ENCODE peak calls at places on chromosome 18, in five cellular contexts. X, C, Y, K and E are unnamed samples.

GRCh38 chr18:75797046-75797445 is 369.5 kb upstream of the SMIM21 start:
- DNase-seq in X (no peak), C (no peak), Y (no peak), K (no peak), E (no peak)

GRCh38 chr18:76354348-76354747 is 140.7 kb downstream of the ZNF516 start:
- DNase-seq in X (no peak), C (peak; percentile 67), Y (no peak), K (no peak), E (no peak)

GRCh38 chr18:5543854-5544389 is at the start of gene EPB41L3:
- DNase-seq in X (no peak), C (no peak), Y (no peak), K (peak; percentile 26), E (no peak)

GRCh38 chr18:57833441-57834101 is 30.5 kb upstream of the ATP8B1 start:
- DNase-seq in X (no peak), C (no peak), Y (no peak), K (no peak), E (no peak)

GRCh38 chr18:63564576-63564975 is 22.4 kb downstream of the SERPINB12 start:
- DNase-seq in X (no peak), C (no peak), Y (no peak), K (no peak), E (no peak)

GRCh38 chr18:72458256-72458655 is 85.9 kb downstream of the CBLN2 start:
- DNase-seq in X (no peak), C (no peak), Y (no peak), K (no peak), E (no peak)

GRCh38 chr18:59814872-59815271 is 84.9 kb upstream of the PMAIP1 start:
- DNase-seq in X (no peak), C (no peak), Y (no peak), K (no peak), E (no peak)

GRCh38 chr18:49273201-49273880 is 187.1 kb downstream of the DYM start:
- DNase-seq in X (no peak), C (no peak), Y (no peak), K (no peak), E (no peak)

GRCh38 chr18:59148192-59148591 is 8.5 kb downstream of the SEC11C start:
- DNase-seq in X (no peak), C (no peak), Y (peak; percentile 30), K (no peak), E (no peak)

GRCh38 chr18:54950221-54950620 is 9.0 kb downstream of the CCDC68 start:
- DNase-seq in X (peak; percentile 26), C (no peak), Y (peak; percentile 45), K (no peak), E (no peak)

GRCh38 chr18:21833619-21834300 is 93.2 kb downstream of the MIB1 start:
- DNase-seq in X (no peak), C (no peak), Y (no peak), K (no peak), E (no peak)

GRCh38 chr18:28715206-28715605 is 538.3 kb upstream of the CDH2 start:
- DNase-seq in X (no peak), C (no peak), Y (no peak), K (no peak), E (no peak)

GRCh38 chr18:33113421-33113820 is 327.1 kb downstream of the CCDC178 start:
- DNase-seq in X (no peak), C (no peak), Y (no peak), K (no peak), E (no peak)

GRCh38 chr18:33107511-33107910 is 333.0 kb downstream of the CCDC178 start:
- DNase-seq in X (no peak), C (no peak), Y (no peak), K (no peak), E (no peak)
- H3K4me1 ChIP-seq in X (no peaks in the 10 kb centered on the region), C (no peaks in the 10 kb centered on the region), Y (no peaks in the 10 kb centered on the region), K (no peaks in the 10 kb centered on the region), E (no peaks in the 10 kb centered on the region)

GRCh38 chr18:36309436-36310391 is 12.2 kb downstream of the FHOD3 start:
- DNase-seq in X (peak; percentile 82), C (peak; percentile 83), Y (no peak), K (no peak), E (peak; percentile 77)

GRCh38 chr18:36305375-36305774 is 7.9 kb downstream of the FHOD3 start:
- DNase-seq in X (no peak), C (peak; percentile 25), Y (no peak), K (no peak), E (no peak)

GRCh38 chr18:36307513-36307912 is 10.0 kb downstream of the FHOD3 start:
- DNase-seq in X (no peak), C (peak; percentile 27), Y (no peak), K (no peak), E (no peak)

GRCh38 chr18:36311026-36311570 is 13.6 kb downstream of the FHOD3 start:
- DNase-seq in X (no peak), C (peak; percentile 71), Y (no peak), K (no peak), E (no peak)

DNA sequence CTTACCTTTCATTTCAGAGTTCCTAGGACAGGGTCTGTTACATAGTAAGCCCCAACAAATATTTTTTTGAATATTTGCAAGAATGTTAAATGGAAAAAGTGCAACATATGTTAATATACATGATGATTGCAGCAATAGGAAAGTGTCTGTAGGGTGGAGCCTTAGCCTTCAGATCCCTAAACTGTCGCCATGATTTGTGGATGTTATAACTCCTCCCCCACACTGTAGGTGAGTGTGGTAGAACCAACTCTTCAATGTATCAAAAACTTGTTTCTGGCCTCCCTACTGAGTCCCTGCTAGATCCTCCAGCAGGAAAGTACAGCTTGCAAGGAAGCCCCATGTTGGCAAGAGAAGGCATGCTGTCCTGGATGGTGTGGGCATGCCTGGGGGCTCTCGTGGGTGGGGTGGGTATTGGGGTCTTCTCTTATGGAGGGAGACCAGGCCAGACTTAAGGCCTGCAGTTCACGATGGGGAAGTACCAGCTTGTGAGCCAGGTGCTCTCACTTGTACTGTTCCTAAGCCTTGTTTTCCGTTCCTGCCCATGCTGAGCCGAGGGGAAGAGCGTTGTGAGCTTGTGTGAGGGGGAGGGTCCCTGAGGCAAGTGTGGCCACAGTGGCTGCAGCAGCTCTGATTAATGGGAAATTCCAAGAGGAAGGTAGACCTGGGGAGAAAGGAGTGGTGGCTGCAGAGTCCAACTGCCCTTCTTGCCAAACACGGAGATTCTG is 11.4 kb downstream of the FHOD3 start:
- DNase-seq in X (no peak), C (peak; percentile 11), Y (no peak), K (no peak), E (no peak)
- H3K27ac ChIP-seq in X (peak overlapping the region; percentile 73), C (no peak overlapping the region), Y (no peak overlapping the region), K (no peak overlapping the region), E (peak overlapping the region; percentile 85)

DNA sequence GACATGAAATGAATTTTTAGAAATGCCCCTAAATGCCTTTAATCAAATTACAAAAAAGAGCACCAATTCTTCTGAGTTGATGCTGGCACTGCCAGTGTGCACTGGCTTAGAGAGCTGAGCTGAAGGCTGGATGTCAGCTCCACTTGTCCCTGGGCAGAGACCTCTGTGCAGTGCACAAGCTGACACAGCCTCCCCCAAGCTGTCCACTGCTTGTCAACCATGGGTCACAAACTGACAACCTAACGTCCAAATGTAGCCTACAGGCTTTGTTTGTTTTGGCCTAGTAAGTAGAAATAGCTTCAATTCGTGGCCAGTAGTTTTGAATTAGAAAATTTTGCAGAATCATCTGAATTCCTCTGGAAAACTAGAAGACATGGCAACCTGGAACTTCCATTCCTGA is 605.6 kb downstream of the DCC start:
- DNase-seq in X (no peak), C (no peak), Y (no peak), K (no peak), E (no peak)
- TF ChIP-seq POLR2AphosphoS5 in X (no peak), C (no peak), Y (no peak), K (no peak), E (no peak)

DNA sequence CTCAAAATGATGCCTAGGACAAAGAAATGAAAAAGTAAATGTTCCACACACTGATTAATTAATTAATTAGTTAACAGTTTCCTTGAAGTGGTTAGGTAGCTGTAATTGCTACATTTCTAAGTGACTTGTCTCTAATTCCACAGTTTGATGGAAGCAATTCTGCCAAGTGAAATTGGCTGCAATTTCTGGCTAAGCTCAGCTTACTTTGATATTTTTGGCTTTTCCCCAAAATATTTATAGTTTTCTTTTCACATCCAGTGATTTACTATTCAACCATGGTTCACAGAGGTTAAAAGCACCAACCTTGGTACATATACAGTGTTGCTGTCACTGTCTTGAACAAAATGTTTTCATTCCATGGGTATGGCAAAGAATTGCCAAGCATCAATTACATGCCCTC is 459.5 kb upstream of the CDH20 start:
- DNase-seq in X (no peak), C (no peak), Y (no peak), K (no peak), E (no peak)
- H3K4me1 ChIP-seq in X (no peaks in the 10 kb centered on the region), C (no peaks in the 10 kb centered on the region), Y (no peaks in the 10 kb centered on the region), K (no peaks in the 10 kb centered on the region), E (no peaks in the 10 kb centered on the region)

DNA sequence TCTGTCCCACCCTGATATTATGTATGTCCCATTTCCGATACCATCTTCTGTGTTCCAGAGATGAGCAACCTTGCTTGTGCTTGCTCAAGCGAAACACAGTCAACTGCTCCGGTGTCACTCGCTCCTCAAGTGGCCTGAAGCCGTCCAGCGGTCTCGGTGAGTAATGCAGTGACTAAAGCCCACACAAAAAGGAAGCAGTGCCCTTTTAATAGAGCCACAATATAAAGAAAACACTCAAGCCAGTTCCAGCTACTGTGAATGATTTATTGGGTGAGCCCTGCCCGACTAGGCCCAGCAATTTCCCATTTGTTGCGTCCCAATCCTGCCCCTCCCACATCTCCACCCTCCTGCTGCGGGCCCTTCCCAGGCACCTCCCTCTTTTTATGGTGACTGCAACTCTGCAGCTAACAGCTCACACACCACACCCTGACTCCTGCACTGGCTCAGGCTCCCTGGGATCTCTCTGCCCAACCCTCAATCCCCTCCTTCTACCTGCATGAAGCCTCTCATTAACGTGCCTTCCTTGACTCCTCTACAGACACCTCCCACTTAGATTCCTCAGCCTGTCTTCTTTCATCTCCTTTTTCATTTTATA is 44.2 kb upstream of the DSC1 start:
- DNase-seq in X (peak; percentile 97), C (no peak), Y (peak; percentile 81), K (peak; percentile 91), E (peak; percentile 50)
- H3K27ac ChIP-seq in X (peak overlapping the region; percentile 32), C (no peak overlapping the region), Y (no peak overlapping the region), K (peak overlapping the region; percentile 78), E (no peak overlapping the region)

GRCh38 chr18:9775172-9775571 is 67.1 kb downstream of the RAB31 start:
- DNase-seq in X (no peak), C (no peak), Y (no peak), K (no peak), E (no peak)

GRCh38 chr18:9774150-9774549 is 66.0 kb downstream of the RAB31 start:
- DNase-seq in X (no peak), C (no peak), Y (no peak), K (no peak), E (no peak)

GRCh38 chr18:9771977-9772660 is 64.0 kb downstream of the RAB31 start:
- DNase-seq in X (no peak), C (no peak), Y (no peak), K (no peak), E (no peak)

GRCh38 chr18:9772847-9773677 is 65.0 kb downstream of the RAB31 start:
- DNase-seq in X (no peak), C (no peak), Y (no peak), K (no peak), E (no peak)

GRCh38 chr18:9771261-9771976 is 63.3 kb downstream of the RAB31 start:
- DNase-seq in X (peak; percentile 56), C (no peak), Y (peak; percentile 80), K (peak; percentile 86), E (peak; percentile 48)
- TF ChIP-seq POLR2AphosphoS5 in X (no peak), C (peak; percentile 17), Y (no peak), K (no peak), E (peak; percentile 40)